ENCODE peak calls at places on chromosomes 7 and 10, in ten cellular contexts. H is psoas muscle; X is hepatocyte; Y is coronary artery; K is prostate gland; D is HCT116; I is dorsolateral prefrontal cortex; W is fibroblast of lung; M is CD8-positive, alpha-beta T cell; Q is kidney. V is an unnamed sample.
A peak's percentile ranks its signal among the peaks of the same experiment; 100 is the strongest.

GRCh38 chr10:107165007-107165406 is 501 bp upstream of the SORCS1 start:
- DNase-seq in H (no peak), X (no peak), Y (no peak), K (no peak), D (no peak), I (no peak), W (no peak), M (no peak), Q (no peak), V (no peak)

GRCh38 chr10:91604936-91605534 is 27.8 kb downstream of the PPP1R3C start:
- DNase-seq in H (no peak), X (no peak), Y (no peak), K (no peak), D (no peak), I (no peak), W (peak; percentile 85), M (no peak), Q (no peak), V (no peak)

GRCh38 chr10:11673346-11674330 is 62.2 kb upstream of the USP6NL start:
- DNase-seq in H (no peak), X (no peak), Y (no peak), K (no peak), D (no peak), I (no peak), W (no peak), M (no peak), Q (peak; percentile 41), V (no peak)

GRCh38 chr10:98570764-98571163 is 124.0 kb upstream of the HPS1 start:
- DNase-seq in H (no peak), X (no peak), Y (no peak), K (no peak), D (no peak), I (no peak), W (no peak), M (no peak), Q (no peak), V (no peak)

GRCh38 chr10:7525314-7526016 is 114.6 kb upstream of the SFMBT2 start:
- DNase-seq in H (no peak), X (peak; percentile 88), Y (no peak), K (peak; percentile 58), D (peak; percentile 51), I (peak; percentile 56), W (peak; percentile 52), M (peak; percentile 68), Q (no peak), V (peak; percentile 85)

GRCh38 chr10:3046941-3047621 is 20.3 kb upstream of the PFKP start:
- DNase-seq in H (no peak), X (no peak), Y (no peak), K (no peak), D (no peak), I (no peak), W (peak; percentile 43), M (no peak), Q (peak; percentile 87), V (no peak)

GRCh38 chr7:93463764-93464163 is 110.8 kb downstream of the CALCR start:
- DNase-seq in H (no peak), X (no peak), Y (no peak), K (no peak), D (no peak), I (no peak), W (no peak), M (no peak), Q (no peak), V (no peak)

GRCh38 chr7:158133515-158134271 is 453.9 kb downstream of the PTPRN2 start:
- DNase-seq in H (no peak), X (no peak), Y (no peak), K (no peak), D (no peak), I (peak; percentile 49), W (no peak), M (no peak), Q (peak; percentile 48), V (peak; percentile 5)

GRCh38 chr7:137501561-137501960 is 158.0 kb upstream of the PTN start:
- DNase-seq in H (no peak), X (no peak), Y (no peak), K (no peak), D (no peak), I (no peak), W (no peak), M (no peak), Q (no peak), V (no peak)

GRCh38 chr7:2044883-2045471 is 187.8 kb downstream of the MAD1L1 start:
- DNase-seq in H (peak; percentile 4), X (no peak), Y (no peak), K (no peak), D (no peak), I (no peak), W (no peak), M (no peak), Q (peak; percentile 50), V (no peak)

DNA sequence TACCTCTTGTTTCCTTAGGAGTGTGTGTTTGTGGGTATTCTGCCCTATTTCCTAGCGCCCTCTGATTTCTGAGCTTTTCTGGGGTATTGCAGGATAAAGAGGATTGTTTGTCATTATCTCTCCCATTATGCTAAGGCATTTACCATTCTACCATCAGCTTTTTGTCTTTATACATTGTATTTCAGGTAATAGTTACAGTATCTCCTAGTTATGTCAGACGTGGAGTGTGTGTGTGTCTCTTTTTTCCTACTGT is 6.9 kb downstream of the RSBN1L start:
- DNase-seq in H (no peak), X (no peak), Y (no peak), K (no peak), D (no peak), I (no peak), W (no peak), M (no peak), Q (no peak), V (no peak)
- H3K27ac ChIP-seq in H (no peak overlapping the region), X (no peak overlapping the region), Y (no peak overlapping the region), K (no peak overlapping the region), D (no peak overlapping the region), I (no peak overlapping the region), W (no peak overlapping the region), M (no peak overlapping the region), Q (no peak overlapping the region), V (no peak overlapping the region)

DNA sequence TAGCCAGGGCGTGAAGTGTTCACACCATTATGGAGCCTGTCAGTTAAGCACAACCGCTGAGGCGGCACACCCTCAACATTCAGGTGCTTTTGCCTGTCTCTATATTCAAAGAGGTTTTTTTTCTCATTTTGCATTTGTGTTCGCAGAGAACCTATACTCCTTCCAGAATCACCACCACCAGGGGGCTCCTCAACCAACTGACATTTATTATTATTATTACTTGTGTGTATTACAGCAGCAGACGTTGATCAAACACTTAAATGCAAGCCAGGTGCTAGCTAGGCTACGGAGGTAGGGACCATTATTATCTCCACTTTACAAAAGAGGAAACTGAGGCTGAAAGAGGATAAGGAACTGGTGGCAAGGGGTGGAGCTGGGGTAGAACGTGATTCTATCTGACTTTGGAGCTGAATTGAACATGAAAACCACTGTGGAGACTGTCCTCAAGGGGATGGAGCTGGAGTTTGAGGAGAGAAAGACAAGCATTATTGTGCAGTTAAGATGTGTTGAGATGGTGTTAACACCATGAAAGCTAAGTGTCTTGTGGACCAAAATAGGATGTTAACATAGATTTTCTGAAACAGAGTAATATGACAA is 133.8 kb upstream of the PLXNA4 start:
- DNase-seq in H (no peak), X (peak; percentile 19), Y (no peak), K (no peak), D (peak; percentile 24), I (no peak), W (peak; percentile 12), M (peak; percentile 50), Q (no peak), V (peak; percentile 37)
- TF ChIP-seq CTCF in H (peak; percentile 39), X (peak; percentile 56), Y (peak; percentile 13), K (peak; percentile 20), D (peak; percentile 72), I (peak; percentile 57), W (peak; percentile 49), M (peak; percentile 27), Q (peak; percentile 21), V (peak; percentile 65)

DNA sequence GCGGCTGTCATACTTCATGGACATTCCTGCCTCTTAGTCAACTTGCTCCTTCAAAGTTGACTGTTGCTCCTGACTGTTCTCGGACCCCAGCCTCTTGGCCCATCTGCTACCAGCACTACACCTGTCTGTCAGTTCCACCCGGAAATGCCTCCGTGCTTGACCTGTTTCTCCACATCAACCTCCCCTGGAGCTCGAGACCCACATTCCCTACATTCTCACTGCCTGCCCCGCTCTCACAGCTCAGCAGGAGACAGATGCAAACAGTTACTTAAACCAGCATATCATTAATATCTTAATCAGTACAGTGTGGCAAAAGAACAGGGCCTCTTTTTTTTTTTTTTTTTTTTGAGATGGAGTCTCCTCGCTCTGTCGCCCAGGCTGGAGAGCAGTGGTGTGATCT is 174.3 kb downstream of the NRP1 start:
- DNase-seq in H (no peak), X (no peak), Y (no peak), K (no peak), D (no peak), I (no peak), W (peak; percentile 32), M (no peak), Q (no peak), V (no peak)
- H3K27ac ChIP-seq in H (no peak overlapping the region), X (no peak overlapping the region), Y (no peak overlapping the region), K (no peak overlapping the region), D (no peak overlapping the region), I (no peak overlapping the region), W (no peak overlapping the region), M (no peak overlapping the region), Q (no peak overlapping the region), V (no peak overlapping the region)

DNA sequence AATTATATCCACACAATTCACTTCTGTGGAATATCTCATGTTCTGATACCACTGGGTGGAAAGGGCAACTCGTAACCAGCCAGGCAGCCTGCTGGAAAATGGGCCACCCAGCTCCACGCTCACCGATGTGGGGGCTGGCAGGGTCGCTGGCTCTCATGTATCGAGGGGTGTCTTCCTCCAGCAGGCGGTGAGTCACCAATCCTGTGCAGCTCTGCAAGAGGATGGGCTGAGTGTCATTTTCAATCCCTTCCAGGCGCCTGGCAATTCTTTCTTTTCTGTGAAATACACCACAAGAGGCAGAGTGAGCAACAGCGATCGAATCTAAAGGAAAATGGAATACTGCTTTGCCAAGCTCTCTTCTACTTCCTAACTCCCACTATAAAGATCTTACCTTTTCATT is 80.1 kb downstream of the SVIL start:
- DNase-seq in H (no peak), X (no peak), Y (no peak), K (no peak), D (no peak), I (peak; percentile 10), W (peak; percentile 86), M (no peak), Q (peak; percentile 75), V (peak; percentile 23)
- TF ChIP-seq CTCF in H (no peak), X (no peak), Y (no peak), K (no peak), D (no peak), I (no peak), W (no peak), M (no peak), Q (no peak), V (peak; percentile 8)